ENCODE peak calls at places on chromosomes 7 and 10, in six cellular contexts. One of them, this sample, is unnamed.

GRCh38 chr10:30154561-30154960 is 95.2 kb upstream of the JCAD start:
- DNase-seq in foreskin fibroblast: no peak
- DNase-seq in AG10803: no peak
- DNase-seq in HFF-Myc: no peak
- DNase-seq in neural progenitor cell: no peak
- DNase-seq in adrenal gland: peak
- DNase-seq in this sample: no peak

GRCh38 chr10:124458874-124459273 is 2.7 kb upstream of the LHPP start:
- DNase-seq in HFF-Myc: no peak
- DNase-seq in foreskin fibroblast: no peak
- DNase-seq in AG10803: no peak
- DNase-seq in neural progenitor cell: no peak
- DNase-seq in adrenal gland: no peak
- DNase-seq in this sample: no peak

GRCh38 chr10:18104223-18104872 is 35.9 kb upstream of the CACNB2 start:
- DNase-seq in neural progenitor cell: peak
- DNase-seq in foreskin fibroblast: peak
- DNase-seq in AG10803: peak
- DNase-seq in adrenal gland: peak
- DNase-seq in HFF-Myc: peak
- DNase-seq in this sample: peak

GRCh38 chr7:150914196-150914595 is 61.9 kb downstream of the AOC1 start:
- DNase-seq in AG10803: no peak
- DNase-seq in HFF-Myc: no peak
- DNase-seq in neural progenitor cell: no peak
- DNase-seq in adrenal gland: no peak
- DNase-seq in foreskin fibroblast: no peak
- DNase-seq in this sample: no peak

GRCh38 chr7:99379043-99379577 is 4.6 kb downstream of the ARPC1B start:
- DNase-seq in neural progenitor cell: no peak
- DNase-seq in AG10803: peak
- DNase-seq in HFF-Myc: peak
- DNase-seq in adrenal gland: peak
- DNase-seq in foreskin fibroblast: peak
- DNase-seq in this sample: peak

GRCh38 chr7:28754027-28754426 is 204.1 kb downstream of the TRIL start:
- DNase-seq in adrenal gland: no peak
- DNase-seq in AG10803: peak
- DNase-seq in neural progenitor cell: peak
- DNase-seq in HFF-Myc: no peak
- DNase-seq in foreskin fibroblast: peak
- DNase-seq in this sample: peak

GRCh38 chr10:13195016-13195415 is 33.7 kb downstream of the MCM10 start:
- DNase-seq in adrenal gland: no peak
- DNase-seq in foreskin fibroblast: peak
- DNase-seq in HFF-Myc: no peak
- DNase-seq in neural progenitor cell: no peak
- DNase-seq in AG10803: no peak
- DNase-seq in this sample: no peak

GRCh38 chr10:81081887-81082620 is 544.4 kb downstream of the SH2D4B start:
- DNase-seq in HFF-Myc: no peak
- DNase-seq in AG10803: no peak
- DNase-seq in foreskin fibroblast: no peak
- DNase-seq in neural progenitor cell: peak
- DNase-seq in adrenal gland: no peak
- DNase-seq in this sample: no peak

GRCh38 chr7:26515462-26515861 is 223.8 kb downstream of the SNX10 start:
- DNase-seq in adrenal gland: no peak
- DNase-seq in HFF-Myc: no peak
- DNase-seq in AG10803: no peak
- DNase-seq in foreskin fibroblast: no peak
- DNase-seq in neural progenitor cell: no peak
- DNase-seq in this sample: peak

GRCh38 chr7:77434570-77434969 is 18.4 kb upstream of the GSAP start:
- DNase-seq in HFF-Myc: peak
- DNase-seq in adrenal gland: no peak
- DNase-seq in neural progenitor cell: no peak
- DNase-seq in foreskin fibroblast: no peak
- DNase-seq in AG10803: peak
- DNase-seq in this sample: peak

GRCh38 chr10:55747244-55747643 is 613.8 kb downstream of the ZWINT start:
- DNase-seq in AG10803: no peak
- DNase-seq in adrenal gland: no peak
- DNase-seq in neural progenitor cell: peak
- DNase-seq in HFF-Myc: no peak
- DNase-seq in foreskin fibroblast: no peak
- DNase-seq in this sample: no peak

GRCh38 chr10:110016037-110016436 is 8.3 kb downstream of the ADD3 start:
- DNase-seq in HFF-Myc: no peak
- DNase-seq in foreskin fibroblast: no peak
- DNase-seq in neural progenitor cell: peak
- DNase-seq in AG10803: peak
- DNase-seq in adrenal gland: peak
- DNase-seq in this sample: peak

GRCh38 chr10:119693262-119693957 is 32.4 kb upstream of the INPP5F start:
- DNase-seq in foreskin fibroblast: no peak
- DNase-seq in HFF-Myc: no peak
- DNase-seq in adrenal gland: no peak
- DNase-seq in neural progenitor cell: no peak
- DNase-seq in AG10803: no peak
- DNase-seq in this sample: peak

GRCh38 chr10:59033622-59034021 is 142.8 kb upstream of the PHYHIPL start:
- DNase-seq in foreskin fibroblast: no peak
- DNase-seq in AG10803: no peak
- DNase-seq in adrenal gland: no peak
- DNase-seq in HFF-Myc: no peak
- DNase-seq in neural progenitor cell: no peak
- DNase-seq in this sample: no peak

GRCh38 chr10:131697461-131698128 is 203.2 kb upstream of the PPP2R2D start:
- DNase-seq in AG10803: no peak
- DNase-seq in HFF-Myc: no peak
- DNase-seq in foreskin fibroblast: no peak
- DNase-seq in adrenal gland: no peak
- DNase-seq in neural progenitor cell: no peak
- DNase-seq in this sample: no peak

GRCh38 chr10:66941491-66941890 is 15.7 kb downstream of the LRRTM3 start:
- DNase-seq in foreskin fibroblast: no peak
- DNase-seq in adrenal gland: peak
- DNase-seq in neural progenitor cell: no peak
- DNase-seq in HFF-Myc: no peak
- DNase-seq in AG10803: no peak
- DNase-seq in this sample: no peak

GRCh38 chr10:124710266-124710881 is 33.8 kb downstream of the FAM53B start:
- DNase-seq in neural progenitor cell: no peak
- DNase-seq in adrenal gland: no peak
- DNase-seq in HFF-Myc: no peak
- DNase-seq in AG10803: peak
- DNase-seq in foreskin fibroblast: no peak
- DNase-seq in this sample: no peak

GRCh38 chr10:32983333-32983909 is 25.4 kb upstream of the ITGB1 start:
- DNase-seq in neural progenitor cell: no peak
- DNase-seq in adrenal gland: no peak
- DNase-seq in AG10803: peak
- DNase-seq in HFF-Myc: no peak
- DNase-seq in foreskin fibroblast: peak
- DNase-seq in this sample: peak

GRCh38 chr10:8473205-8473604 is 418.7 kb downstream of the GATA3 start:
- DNase-seq in adrenal gland: no peak
- DNase-seq in HFF-Myc: no peak
- DNase-seq in foreskin fibroblast: no peak
- DNase-seq in neural progenitor cell: no peak
- DNase-seq in AG10803: no peak
- DNase-seq in this sample: no peak

DNA sequence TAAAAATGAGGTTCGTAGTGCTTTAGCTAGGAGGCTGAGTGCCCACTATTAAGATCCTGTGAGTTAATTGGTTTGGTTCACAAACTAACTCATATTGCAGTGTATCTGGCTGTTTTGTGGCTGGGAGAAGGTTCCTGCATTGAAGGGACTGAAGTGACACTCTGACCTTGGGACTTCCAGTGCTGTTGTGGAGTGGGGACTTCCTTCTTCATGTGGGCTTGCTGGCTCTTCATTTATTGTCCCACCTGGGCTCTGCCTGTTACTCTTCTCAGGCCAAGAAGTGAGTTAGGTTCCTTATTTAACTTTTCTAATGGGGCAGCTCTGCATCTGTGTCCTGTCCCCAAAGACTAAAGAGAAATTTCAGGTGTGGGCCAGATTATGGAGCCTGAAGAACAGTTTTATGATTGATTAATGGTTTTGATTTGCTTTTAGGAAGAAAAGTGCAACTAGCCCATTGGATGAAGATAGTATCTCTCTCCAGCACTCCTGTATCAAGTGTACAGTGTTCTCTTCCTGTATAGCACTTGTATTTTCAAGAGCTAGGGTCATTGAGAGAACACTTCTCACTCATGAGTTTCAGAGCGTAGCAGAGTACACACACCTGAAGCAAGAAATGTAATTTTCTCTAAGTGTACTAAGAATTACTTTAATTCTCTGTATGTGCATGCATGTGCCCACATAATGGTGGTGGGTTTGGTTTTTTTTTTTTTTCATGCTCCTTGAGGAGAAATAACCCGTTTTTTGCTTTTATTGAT is 54.8 kb downstream of the AUTS2 start:
- DNase-seq in adrenal gland: no peak
- DNase-seq in HFF-Myc: no peak
- DNase-seq in neural progenitor cell: no peak
- DNase-seq in AG10803: no peak
- DNase-seq in foreskin fibroblast: no peak
- DNase-seq in this sample: no peak
- H3K4me3 ChIP-seq in adrenal gland: no peak
- H3K4me3 ChIP-seq in HFF-Myc: no peak
- H3K4me3 ChIP-seq in neural progenitor cell: no peak
- H3K4me3 ChIP-seq in AG10803: no peak
- H3K4me3 ChIP-seq in foreskin fibroblast: no peak
- H3K4me3 ChIP-seq in this sample: no peak

GRCh38 chr7:149307775-149308501 is 45.9 kb downstream of the ZNF783 start:
- DNase-seq in neural progenitor cell: no peak
- DNase-seq in AG10803: no peak
- DNase-seq in foreskin fibroblast: no peak
- DNase-seq in HFF-Myc: no peak
- DNase-seq in adrenal gland: no peak
- DNase-seq in this sample: no peak

GRCh38 chr7:149313981-149314380 is 52.0 kb downstream of the ZNF783 start:
- DNase-seq in neural progenitor cell: no peak
- DNase-seq in AG10803: no peak
- DNase-seq in foreskin fibroblast: no peak
- DNase-seq in adrenal gland: no peak
- DNase-seq in HFF-Myc: no peak
- DNase-seq in this sample: no peak

GRCh38 chr7:149310990-149311573 is 49.1 kb downstream of the ZNF783 start:
- DNase-seq in AG10803: no peak
- DNase-seq in adrenal gland: no peak
- DNase-seq in neural progenitor cell: no peak
- DNase-seq in HFF-Myc: no peak
- DNase-seq in foreskin fibroblast: no peak
- DNase-seq in this sample: no peak

GRCh38 chr7:149306854-149307253 is 44.9 kb downstream of the ZNF783 start:
- DNase-seq in adrenal gland: no peak
- DNase-seq in AG10803: no peak
- DNase-seq in foreskin fibroblast: no peak
- DNase-seq in HFF-Myc: no peak
- DNase-seq in neural progenitor cell: no peak
- DNase-seq in this sample: no peak

GRCh38 chr7:149310113-149310836 is 48.3 kb downstream of the ZNF783 start:
- DNase-seq in neural progenitor cell: no peak
- DNase-seq in adrenal gland: peak
- DNase-seq in AG10803: peak
- DNase-seq in HFF-Myc: peak
- DNase-seq in foreskin fibroblast: peak
- DNase-seq in this sample: peak
- TF ChIP-seq CTCF in neural progenitor cell: peak
- TF ChIP-seq CTCF in adrenal gland: peak
- TF ChIP-seq CTCF in AG10803: peak
- TF ChIP-seq CTCF in HFF-Myc: peak
- TF ChIP-seq CTCF in foreskin fibroblast: peak
- TF ChIP-seq CTCF in this sample: peak

GRCh38 chr7:104981671-104982036 is 32.4 kb upstream of the KMT2E start:
- DNase-seq in foreskin fibroblast: no peak
- DNase-seq in AG10803: no peak
- DNase-seq in neural progenitor cell: no peak
- DNase-seq in HFF-Myc: no peak
- DNase-seq in adrenal gland: no peak
- DNase-seq in this sample: no peak

GRCh38 chr7:104983620-104984539 is 30.1 kb upstream of the KMT2E start:
- DNase-seq in HFF-Myc: no peak
- DNase-seq in AG10803: peak
- DNase-seq in foreskin fibroblast: peak
- DNase-seq in adrenal gland: peak
- DNase-seq in neural progenitor cell: peak
- DNase-seq in this sample: peak

GRCh38 chr7:104980969-104981670 is 32.9 kb upstream of the KMT2E start:
- DNase-seq in AG10803: peak
- DNase-seq in adrenal gland: no peak
- DNase-seq in foreskin fibroblast: no peak
- DNase-seq in HFF-Myc: no peak
- DNase-seq in neural progenitor cell: peak
- DNase-seq in this sample: peak

GRCh38 chr7:104982773-104983619 is 31.0 kb upstream of the KMT2E start:
- DNase-seq in adrenal gland: no peak
- DNase-seq in AG10803: no peak
- DNase-seq in foreskin fibroblast: no peak
- DNase-seq in neural progenitor cell: no peak
- DNase-seq in HFF-Myc: no peak
- DNase-seq in this sample: no peak

DNA sequence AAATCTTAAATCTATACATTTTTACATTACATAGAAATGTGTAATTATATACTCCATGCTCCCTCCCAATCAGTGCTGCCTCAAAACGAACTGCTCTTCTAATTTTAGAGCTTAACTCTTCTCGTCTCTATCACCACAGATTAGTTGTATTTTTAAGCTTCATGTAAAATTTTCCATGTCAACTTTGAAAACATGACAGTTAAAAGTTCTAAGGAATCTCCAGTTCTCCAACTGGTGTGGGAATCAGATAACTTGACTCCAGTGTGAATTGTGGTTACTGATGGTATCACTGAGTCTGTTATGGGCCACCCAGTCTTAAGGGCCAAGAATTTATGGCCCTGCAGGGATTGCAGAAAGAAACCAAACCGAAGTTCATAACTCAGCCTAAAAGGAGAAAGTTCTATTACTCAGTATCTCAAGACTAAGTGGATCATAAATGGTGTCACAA is 31.7 kb upstream of the KMT2E start:
- DNase-seq in adrenal gland: no peak
- DNase-seq in HFF-Myc: no peak
- DNase-seq in neural progenitor cell: no peak
- DNase-seq in foreskin fibroblast: no peak
- DNase-seq in AG10803: no peak
- DNase-seq in this sample: no peak
- H3K4me3 ChIP-seq in adrenal gland: no peak
- H3K4me3 ChIP-seq in HFF-Myc: no peak
- H3K4me3 ChIP-seq in neural progenitor cell: no peak
- H3K4me3 ChIP-seq in foreskin fibroblast: no peak
- H3K4me3 ChIP-seq in AG10803: no peak
- H3K4me3 ChIP-seq in this sample: no peak

DNA sequence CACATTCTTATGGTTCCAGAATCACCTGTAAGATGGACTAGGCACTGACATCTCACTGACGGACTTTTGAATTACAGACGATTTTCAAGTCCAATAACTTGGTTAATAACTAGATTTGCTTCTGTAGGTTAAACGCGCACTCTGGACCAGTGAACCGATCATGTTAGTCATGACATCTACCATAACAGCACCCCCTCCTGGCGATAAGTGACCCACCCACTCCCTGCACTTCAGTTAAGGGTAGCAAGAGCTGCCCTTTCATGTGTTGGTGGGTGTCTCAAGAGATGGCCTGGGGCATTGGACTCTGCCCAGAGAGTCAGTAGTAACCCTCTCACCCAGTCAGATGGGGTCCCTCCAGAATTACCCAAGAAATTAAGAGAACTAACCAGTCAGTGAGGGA is 12.9 kb downstream of the GRM8 start:
- DNase-seq in AG10803: no peak
- DNase-seq in adrenal gland: no peak
- DNase-seq in HFF-Myc: no peak
- DNase-seq in foreskin fibroblast: no peak
- DNase-seq in neural progenitor cell: peak
- DNase-seq in this sample: no peak
- TF ChIP-seq CTCF in AG10803: no peak
- TF ChIP-seq CTCF in adrenal gland: no peak
- TF ChIP-seq CTCF in HFF-Myc: peak
- TF ChIP-seq CTCF in foreskin fibroblast: no peak
- TF ChIP-seq CTCF in neural progenitor cell: peak
- TF ChIP-seq CTCF in this sample: no peak

This sample was measured in astrocyte of the spinal cord.